ENCODE peak calls at places on chromosomes 2 and 18, in six cellular contexts. T, P, R, E, X and G are unnamed samples.

GRCh38 chr18:59690216-59691045 is 6.8 kb downstream of the CCBE1 start:
- DNase-seq in E (no peak), P (no peak), R (peak; percentile 45), T (no peak), X (no peak), G (no peak)

GRCh38 chr18:59249186-59249774 is 24.0 kb downstream of the RAX start:
- DNase-seq in P (no peak), T (peak; percentile 82), E (no peak), X (no peak), R (peak; percentile 58), G (no peak)

GRCh38 chr18:12744103-12744502 is 41.3 kb downstream of the PSMG2 start:
- DNase-seq in R (no peak), P (no peak), X (no peak), T (peak; percentile 55), E (no peak), G (no peak)

GRCh38 chr2:127683766-127684165 is 8.4 kb upstream of the LIMS2 start:
- DNase-seq in P (no peak), R (no peak), E (no peak), X (no peak), T (no peak), G (no peak)

GRCh38 chr2:9800975-9801723 is 42.1 kb upstream of the TAF1B start:
- DNase-seq in R (peak; percentile 32), X (peak; percentile 11), P (no peak), E (no peak), T (no peak), G (peak; percentile 87)

GRCh38 chr2:197142074-197142473 is 168.5 kb downstream of the ANKRD44 start:
- DNase-seq in T (no peak), R (no peak), X (no peak), P (no peak), E (no peak), G (no peak)

GRCh38 chr2:207330912-207331311 is 165.2 kb upstream of the KLF7 start:
- DNase-seq in X (no peak), E (no peak), P (no peak), R (no peak), T (peak; percentile 87), G (no peak)

GRCh38 chr2:19887508-19887907 is 14.3 kb downstream of the TTC32 start:
- DNase-seq in P (no peak), T (no peak), E (no peak), R (no peak), X (no peak), G (no peak)

GRCh38 chr18:75218524-75218923 is 7.9 kb downstream of the TSHZ1 start:
- DNase-seq in T (no peak), P (no peak), X (no peak), E (no peak), R (no peak), G (no peak)

GRCh38 chr2:5520352-5520996 is 171.7 kb upstream of the SOX11 start:
- DNase-seq in R (peak; percentile 10), X (no peak), E (no peak), P (no peak), T (no peak), G (no peak)

GRCh38 chr2:187994464-187995331 is 297.0 kb upstream of the GULP1 start:
- DNase-seq in T (no peak), X (no peak), P (no peak), R (no peak), E (no peak), G (no peak)

GRCh38 chr2:207311316-207312005 is 145.7 kb upstream of the KLF7 start:
- DNase-seq in E (no peak), T (peak; percentile 8), X (no peak), R (no peak), P (no peak), G (no peak)

GRCh38 chr2:42296226-42296625 is 64.8 kb downstream of the COX7A2L start:
- DNase-seq in E (no peak), P (no peak), X (no peak), T (no peak), R (no peak), G (no peak)

GRCh38 chr18:72869786-72870185 is 2.0 kb upstream of the NETO1 start:
- DNase-seq in T (no peak), P (no peak), E (no peak), X (no peak), R (peak; percentile 41), G (no peak)

GRCh38 chr2:168355110-168355509 is 101.0 kb upstream of the CERS6 start:
- DNase-seq in T (no peak), R (no peak), X (no peak), E (no peak), P (no peak), G (peak; percentile 24)

GRCh38 chr18:35616074-35616473 is 34.5 kb downstream of the GALNT1 start:
- DNase-seq in E (no peak), X (no peak), R (no peak), P (no peak), T (no peak), G (no peak)

GRCh38 chr2:121034551-121034950 is 250.5 kb downstream of the TFCP2L1 start:
- DNase-seq in R (no peak), E (no peak), P (no peak), X (no peak), T (no peak), G (no peak)

GRCh38 chr2:207816546-207816945 is 46.8 kb upstream of the FZD5 start:
- DNase-seq in P (no peak), T (no peak), E (no peak), X (no peak), R (no peak), G (no peak)